ENCODE peak calls at places on chromosomes 3 and 15, in five cellular contexts. V is SK-N-SH, H is suprapubic skin, Z is stomach, Q is sigmoid colon. G is an unnamed sample.

GRCh38 chr3:22360977-22361376 is 610.0 kb upstream of the ZNF385D start:
- DNase-seq in V (no peak), H (no peak), Z (no peak), Q (no peak), G (no peak)

GRCh38 chr3:183988216-183988790 is 29.4 kb downstream of the ABCC5 start:
- DNase-seq in Z (no peak), Q (no peak), H (no peak), V (no peak), G (no peak)

GRCh38 chr15:68154923-68155559 is 50.1 kb downstream of the CALML4 start:
- DNase-seq in Q (no peak), V (peak; percentile 39), Z (peak; percentile 37), H (no peak), G (peak; percentile 70)

GRCh38 chr3:179046497-179047353 is 24.9 kb downstream of the ZMAT3 start:
- DNase-seq in Q (no peak), V (no peak), H (no peak), Z (no peak), G (no peak)

GRCh38 chr3:13420051-13420816 is at the start of gene NUP210:
- DNase-seq in V (peak; percentile 95), H (no peak), Q (no peak), Z (peak; percentile 64), G (no peak)

GRCh38 chr3:46971742-46972141 is 4.8 kb downstream of the CCDC12 start:
- DNase-seq in Q (no peak), H (no peak), Z (no peak), V (no peak), G (no peak)

GRCh38 chr3:72848703-72849081 is 447 bp upstream of the SHQ1 start:
- DNase-seq in Q (no peak), Z (no peak), V (no peak), H (no peak), G (no peak)

GRCh38 chr3:179321585-179322322 is 1.1 kb upstream of the ZNF639 start:
- DNase-seq in Z (no peak), H (no peak), Q (no peak), V (peak; percentile 56), G (no peak)

GRCh38 chr3:58628823-58629562 is 37.6 kb downstream of the FAM3D start:
- DNase-seq in V (peak; percentile 33), Z (no peak), H (no peak), Q (no peak), G (peak; percentile 43)

GRCh38 chr15:33111051-33111451 is 83.5 kb downstream of the FMN1 start:
- DNase-seq in Q (no peak), H (no peak), V (no peak), Z (no peak), G (no peak)

GRCh38 chr15:85766007-85766831 is 28.5 kb downstream of the KLHL25 start:
- DNase-seq in H (no peak), Q (no peak), Z (no peak), V (no peak), G (no peak)

GRCh38 chr3:153439780-153440179 is 277.8 kb downstream of the RAP2B start:
- DNase-seq in Q (no peak), H (no peak), V (no peak), Z (no peak), G (no peak)
- TF ChIP-seq CTCF in Q (no peak), H (no peak), V (peak; percentile 32), Z (no peak), G (no peak)

DNA sequence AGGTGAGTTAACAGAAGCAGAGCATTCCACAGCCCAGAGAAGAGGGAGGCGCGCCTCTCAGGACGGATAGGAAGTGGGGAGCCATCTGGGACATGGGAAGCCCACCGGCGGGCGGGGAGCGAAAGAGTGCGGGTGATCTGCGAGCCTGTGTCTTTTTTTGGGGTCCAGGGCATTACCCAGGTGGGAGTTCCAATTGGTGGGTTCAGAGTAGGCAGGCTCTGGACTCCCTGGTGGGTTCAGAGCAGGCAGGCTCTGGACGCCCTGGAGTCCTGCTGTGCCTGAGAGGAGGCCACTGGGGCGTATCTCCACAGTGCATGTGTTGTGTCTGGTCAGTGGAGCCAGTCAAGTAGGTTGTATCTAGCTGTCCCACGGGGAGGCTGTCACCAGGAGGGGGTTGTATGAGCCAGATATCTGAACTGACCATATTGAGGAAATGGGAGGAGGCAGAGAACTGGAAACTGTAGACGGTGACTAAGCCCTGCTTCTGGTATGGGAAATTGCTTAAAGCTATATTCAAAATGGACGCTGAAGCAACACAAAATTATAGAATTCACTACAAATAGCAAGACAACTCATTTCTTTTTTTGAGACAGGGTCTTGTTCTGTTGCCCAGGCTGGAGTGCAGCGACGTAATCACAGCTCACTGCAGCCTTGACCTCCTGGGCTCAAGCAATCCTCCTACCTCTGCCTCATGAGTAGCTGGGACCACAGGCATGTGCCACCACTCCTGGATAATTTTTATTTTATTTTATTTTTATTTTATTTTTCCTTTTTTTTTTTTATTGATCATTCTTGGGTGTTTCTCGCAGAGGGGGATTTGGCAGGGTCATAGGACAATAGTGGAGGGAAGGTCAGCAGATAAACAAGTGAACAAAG is 34.5 kb upstream of the CHST2 start:
- DNase-seq in H (no peak), Q (no peak), Z (no peak), V (no peak), G (no peak)
- TF ChIP-seq EP300 in H (no peak), Q (no peak), Z (no peak), V (no peak), G (no peak)

DNA sequence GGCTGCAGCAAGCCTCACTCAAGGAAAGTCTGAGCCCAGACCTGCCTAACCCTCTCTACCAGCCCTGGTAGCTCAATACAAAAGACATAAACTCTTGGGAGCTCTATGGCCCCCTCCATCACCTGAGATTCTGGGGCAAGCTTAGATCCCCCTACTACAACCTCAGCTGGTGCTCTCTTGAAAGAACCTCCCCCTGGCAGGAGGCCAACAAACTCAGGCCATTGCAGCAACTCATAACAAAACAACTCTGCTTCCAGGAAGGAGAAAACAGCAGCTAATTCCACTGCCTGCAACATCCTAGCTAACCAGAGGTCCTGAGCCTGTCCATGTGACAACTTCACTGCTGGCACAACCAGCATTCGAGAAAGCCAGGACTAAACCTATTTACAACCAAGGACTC is 169.2 kb downstream of the ROBO1 start:
- DNase-seq in Z (no peak), Q (no peak), V (no peak), H (no peak), G (no peak)
- H3K4me3 ChIP-seq in Z (no peak overlapping the region), Q (no peak overlapping the region), V (no peak overlapping the region), H (no peak overlapping the region), G (no peak overlapping the region)

GRCh38 chr15:98513428-98513991 is 134.8 kb upstream of the IGF1R start:
- DNase-seq in H (no peak), V (no peak), Z (no peak), Q (no peak), G (no peak)

GRCh38 chr15:98515186-98515585 is 133.2 kb upstream of the IGF1R start:
- DNase-seq in Z (no peak), H (no peak), Q (no peak), V (no peak), G (no peak)

GRCh38 chr15:98517051-98517450 is 131.3 kb upstream of the IGF1R start:
- DNase-seq in Q (no peak), V (no peak), H (no peak), Z (no peak), G (no peak)

GRCh38 chr15:98518823-98519561 is 129.3 kb upstream of the IGF1R start:
- DNase-seq in Q (peak; percentile 78), V (peak; percentile 79), H (no peak), Z (peak; percentile 44), G (peak; percentile 47)

GRCh38 chr15:98514034-98514622 is 134.2 kb upstream of the IGF1R start:
- DNase-seq in Q (no peak), H (no peak), Z (no peak), V (no peak), G (no peak)
- TF ChIP-seq CTCF in Q (no peak), H (no peak), Z (no peak), V (no peak), G (no peak)

GRCh38 chr3:97579365-97579764 is 185.2 kb upstream of the ARL6 start:
- DNase-seq in H (no peak), V (no peak), Q (no peak), Z (no peak), G (no peak)
- TF ChIP-seq EP300 in H (no peak), V (no peak), Q (no peak), Z (no peak), G (no peak)

G was measured in ovary.